ENCODE peak calls at places on chromosome 4, in ten cellular contexts. G is dorsolateral prefrontal cortex, B is H9, W is uterus, A is GM13976, X is psoas muscle, P is DND-41, M is foreskin fibroblast, Q is esophagus muscularis mucosa, N is kidney epithelial cell. I is an unnamed sample.

GRCh38 chr4:15506464-15506863 is 36.8 kb downstream of the CC2D2A start:
- DNase-seq in G (no peak), B (no peak), W (no peak), A (no peak), X (no peak), P (no peak), M (no peak), Q (no peak), N (peak), I (no peak)

GRCh38 chr4:79241846-79242245 is 84.0 kb downstream of the NAA11 start:
- DNase-seq in G (no peak), B (no peak), W (no peak), A (no peak), X (no peak), P (no peak), M (no peak), Q (no peak), N (peak), I (peak)

GRCh38 chr4:72567821-72568620 is 1.0 kb downstream of the ADAMTS3 start:
- DNase-seq in G (peak), B (peak), W (peak), A (no peak), X (peak), P (peak), M (peak), Q (peak), N (peak), I (peak)

GRCh38 chr4:71832049-71832448 is 48.2 kb upstream of the GC start:
- DNase-seq in G (no peak), B (no peak), W (no peak), A (no peak), X (no peak), P (no peak), M (no peak), Q (no peak), N (no peak), I (no peak)

GRCh38 chr4:6221296-6221850 is 21.0 kb upstream of the JAKMIP1 start:
- DNase-seq in G (peak), B (peak), W (no peak), A (no peak), X (no peak), P (no peak), M (no peak), Q (no peak), N (no peak), I (no peak)

GRCh38 chr4:41887821-41888699 is 47.2 kb upstream of the TMEM33 start:
- DNase-seq in G (peak), B (no peak), W (no peak), A (no peak), X (peak), P (peak), M (peak), Q (no peak), N (peak), I (peak)

GRCh38 chr4:101790521-101791188 is at the start of gene BANK1:
- DNase-seq in G (no peak), B (peak), W (no peak), A (peak), X (peak), P (no peak), M (no peak), Q (no peak), N (peak), I (no peak)

GRCh38 chr4:8370835-8371234 is 69.7 kb downstream of the ACOX3 start:
- DNase-seq in G (no peak), B (no peak), W (peak), A (no peak), X (peak), P (no peak), M (no peak), Q (no peak), N (no peak), I (no peak)

DNA sequence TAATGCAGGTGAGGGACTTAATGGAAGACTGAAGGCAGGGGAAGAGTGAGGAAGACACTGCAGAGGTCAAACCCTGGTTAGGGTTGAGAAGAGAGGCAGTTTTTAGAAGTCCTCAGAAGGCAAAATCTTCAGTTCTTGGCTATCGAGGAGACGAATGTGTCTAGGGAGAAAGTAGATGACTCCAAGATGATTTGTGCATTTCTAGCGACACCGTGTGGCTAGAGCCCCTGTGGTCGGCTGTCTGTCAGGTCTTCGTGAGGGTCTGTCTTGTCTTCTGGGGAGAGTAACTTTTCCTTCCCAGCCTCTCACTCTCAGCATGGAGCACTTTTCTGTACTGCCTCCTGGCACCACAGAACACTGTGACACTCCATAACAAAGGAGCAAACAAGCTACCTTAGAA is 458.1 kb downstream of the STIM2 start:
- DNase-seq in G (no peak), B (peak), W (no peak), A (peak), X (no peak), P (no peak), M (peak), Q (no peak), N (no peak), I (peak)
- TF ChIP-seq CTCF in G (peak), B (peak), W (no peak), A (peak), X (no peak), P (no peak), M (peak), Q (peak), N (peak), I (peak)

DNA sequence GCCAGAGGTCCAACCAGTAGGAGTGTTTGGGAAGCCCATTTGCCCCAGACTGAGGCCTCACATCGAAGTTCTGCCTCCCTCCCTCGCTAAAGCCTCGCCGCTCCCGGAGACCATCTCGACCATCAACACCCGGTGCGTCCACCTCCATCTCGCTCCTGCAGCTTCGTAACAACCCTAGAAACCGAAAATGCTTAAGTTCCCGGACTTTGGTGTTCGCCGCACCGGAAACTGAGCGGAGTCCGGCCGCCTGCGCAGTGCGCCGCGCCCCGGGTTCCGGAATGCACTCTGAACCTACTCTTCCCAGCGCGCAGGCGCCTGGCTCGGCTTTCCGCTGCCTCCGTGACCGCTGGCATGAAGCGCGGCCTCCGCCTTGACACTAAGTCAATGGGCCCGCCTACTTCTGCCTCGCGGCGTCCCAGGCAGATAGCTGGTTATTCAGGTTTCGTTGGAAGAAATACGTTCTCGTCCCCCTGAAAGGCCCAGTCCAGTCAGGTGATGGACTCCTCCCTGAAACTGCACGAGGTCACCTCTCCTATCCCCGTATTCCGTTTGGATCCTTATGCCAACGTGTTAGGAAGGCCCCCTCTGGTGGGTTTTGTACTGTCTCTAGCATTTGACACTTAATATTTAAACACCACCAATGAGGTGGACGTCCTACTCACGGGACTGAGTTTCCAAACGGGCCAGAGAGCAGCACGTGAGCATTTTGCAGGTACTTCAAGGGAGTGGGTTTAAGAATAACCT is 21.4 kb downstream of the FABP2 start:
- DNase-seq in G (peak), B (peak), W (peak), A (peak), X (peak), P (peak), M (peak), Q (peak), N (peak), I (peak)
- TF ChIP-seq CTCF in G (no peak), B (peak), W (no peak), A (no peak), X (no peak), P (peak), M (no peak), Q (no peak), N (peak), I (no peak)

GRCh38 chr4:17642404-17642783 is 28.0 kb downstream of the MED28 start:
- DNase-seq in G (no peak), B (no peak), W (no peak), A (no peak), X (no peak), P (no peak), M (no peak), Q (no peak), N (no peak), I (no peak)

GRCh38 chr4:17647176-17647806 is 32.9 kb downstream of the MED28 start:
- DNase-seq in G (no peak), B (no peak), W (no peak), A (no peak), X (no peak), P (no peak), M (no peak), Q (no peak), N (no peak), I (no peak)

GRCh38 chr4:17650404-17650803 is 36.0 kb downstream of the MED28 start:
- DNase-seq in G (no peak), B (no peak), W (no peak), A (no peak), X (peak), P (no peak), M (no peak), Q (no peak), N (no peak), I (no peak)

GRCh38 chr4:17646693-17647092 is 32.3 kb downstream of the MED28 start:
- DNase-seq in G (no peak), B (no peak), W (no peak), A (no peak), X (no peak), P (no peak), M (no peak), Q (no peak), N (no peak), I (no peak)

DNA sequence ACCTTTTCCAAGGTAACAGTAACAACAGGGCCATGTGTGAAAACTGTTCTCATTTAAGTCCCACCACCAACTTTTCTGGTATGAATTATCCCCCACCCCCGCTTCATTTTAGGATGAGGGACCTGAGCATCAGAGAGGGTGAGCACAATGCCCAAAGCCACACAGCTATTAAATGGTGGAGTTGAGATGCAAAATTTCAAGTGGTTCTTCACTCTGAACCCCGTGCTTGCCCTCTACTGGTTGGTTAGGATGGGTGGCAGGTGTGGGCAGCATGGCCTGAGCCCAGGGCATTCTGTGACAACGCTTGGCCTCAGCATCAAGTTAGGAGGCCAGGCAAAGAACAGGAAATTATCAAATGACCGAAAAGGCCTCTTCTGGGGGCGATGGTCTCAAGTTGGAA is 33.5 kb downstream of the MED28 start:
- DNase-seq in G (no peak), B (no peak), W (no peak), A (no peak), X (no peak), P (no peak), M (no peak), Q (no peak), N (no peak), I (no peak)
- TF ChIP-seq CTCF in G (no peak), B (peak), W (no peak), A (no peak), X (no peak), P (peak), M (no peak), Q (no peak), N (peak), I (no peak)

GRCh38 chr4:153773236-153773690 is 13.4 kb upstream of the RNF175 start:
- DNase-seq in G (no peak), B (peak), W (no peak), A (no peak), X (no peak), P (no peak), M (no peak), Q (no peak), N (no peak), I (peak)
- TF ChIP-seq CTCF in G (no peak), B (peak), W (no peak), A (no peak), X (no peak), P (peak), M (no peak), Q (no peak), N (no peak), I (no peak)

GRCh38 chr4:181564616-181565015 is 678.6 kb upstream of the TENM3 start:
- DNase-seq in G (no peak), B (no peak), W (no peak), A (no peak), X (no peak), P (no peak), M (no peak), Q (no peak), N (no peak), I (no peak)

GRCh38 chr4:181566490-181566889 is 676.7 kb upstream of the TENM3 start:
- DNase-seq in G (no peak), B (no peak), W (no peak), A (no peak), X (no peak), P (no peak), M (no peak), Q (no peak), N (no peak), I (no peak)

DNA sequence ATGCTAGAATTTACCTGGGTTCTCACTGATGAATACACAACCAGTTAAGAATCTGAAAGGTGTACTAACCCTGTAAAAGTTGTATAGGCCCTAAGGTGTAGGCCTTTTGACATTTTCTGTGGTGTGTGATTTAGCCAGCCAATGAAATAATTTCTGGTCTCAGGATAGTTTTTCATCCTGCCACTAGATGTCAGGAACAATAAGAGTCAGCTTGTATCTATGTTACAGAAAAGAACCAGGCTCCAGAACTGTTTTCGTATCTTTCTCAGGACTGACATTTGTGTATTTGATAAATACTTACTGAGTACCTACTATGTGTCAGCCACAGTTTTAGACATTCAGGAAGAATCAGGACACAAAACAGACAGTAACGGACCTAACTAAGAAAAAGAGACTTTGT is 673.6 kb upstream of the TENM3 start:
- DNase-seq in G (no peak), B (no peak), W (no peak), A (peak), X (no peak), P (no peak), M (no peak), Q (no peak), N (no peak), I (peak)
- TF ChIP-seq CTCF in G (peak), B (peak), W (peak), A (no peak), X (peak), P (peak), M (peak), Q (no peak), N (peak), I (peak)

GRCh38 chr4:89914609-89915008 is 20.0 kb downstream of the MMRN1 start:
- DNase-seq in G (no peak), B (no peak), W (no peak), A (no peak), X (no peak), P (no peak), M (no peak), Q (no peak), N (no peak), I (peak)
- TF ChIP-seq CTCF in G (peak), B (no peak), W (no peak), A (no peak), X (no peak), P (peak), M (no peak), Q (no peak), N (peak), I (peak)

GRCh38 chr4:2672700-2673099 is 83.4 kb downstream of the TNIP2 start:
- DNase-seq in G (no peak), B (no peak), W (no peak), A (no peak), X (no peak), P (no peak), M (no peak), Q (no peak), N (no peak), I (no peak)

GRCh38 chr4:2671267-2671895 is 84.8 kb downstream of the TNIP2 start:
- DNase-seq in G (no peak), B (no peak), W (no peak), A (no peak), X (no peak), P (no peak), M (no peak), Q (no peak), N (peak), I (no peak)

GRCh38 chr4:2667428-2667827 is 88.7 kb downstream of the TNIP2 start:
- DNase-seq in G (no peak), B (no peak), W (no peak), A (no peak), X (no peak), P (no peak), M (no peak), Q (no peak), N (no peak), I (no peak)

GRCh38 chr4:2672082-2672481 is 84.1 kb downstream of the TNIP2 start:
- DNase-seq in G (no peak), B (no peak), W (no peak), A (no peak), X (no peak), P (no peak), M (no peak), Q (no peak), N (no peak), I (no peak)

GRCh38 chr4:2673157-2673556 is 83.0 kb downstream of the TNIP2 start:
- DNase-seq in G (no peak), B (no peak), W (no peak), A (no peak), X (no peak), P (no peak), M (no peak), Q (no peak), N (no peak), I (no peak)
- TF ChIP-seq CTCF in G (no peak), B (peak), W (peak), A (no peak), X (no peak), P (peak), M (peak), Q (no peak), N (peak), I (no peak)